ENCODE peak calls at places on chromosomes 4 and X, in eight cellular contexts. One of them, this sample, is unnamed.

GRCh38 chr4:41561241-41561640 is 23.3 kb downstream of the LIMCH1 start:
- DNase-seq in ELR: no peak
- DNase-seq in midbrain: no peak
- DNase-seq in KG1: no peak
- DNase-seq in pons: peak
- DNase-seq in ureter: no peak
- DNase-seq in BE2C: no peak
- DNase-seq in endothelial cell of umbilical vein: no peak
- DNase-seq in this sample: no peak

GRCh38 chrX:64642482-64642881 is 247.2 kb upstream of the MTMR8 start:
- DNase-seq in ELR: no peak
- DNase-seq in midbrain: no peak
- DNase-seq in KG1: no peak
- DNase-seq in pons: no peak
- DNase-seq in ureter: no peak
- DNase-seq in BE2C: no peak
- DNase-seq in endothelial cell of umbilical vein: no peak
- DNase-seq in this sample: no peak

GRCh38 chr4:139528377-139529005 is 27.5 kb downstream of the SETD7 start:
- DNase-seq in ELR: peak
- DNase-seq in midbrain: no peak
- DNase-seq in KG1: no peak
- DNase-seq in pons: no peak
- DNase-seq in ureter: no peak
- DNase-seq in BE2C: no peak
- DNase-seq in endothelial cell of umbilical vein: no peak
- DNase-seq in this sample: peak

GRCh38 chr4:76212301-76212700 is 1.3 kb downstream of the SCARB2 start:
- DNase-seq in ELR: no peak
- DNase-seq in midbrain: peak
- DNase-seq in KG1: no peak
- DNase-seq in pons: no peak
- DNase-seq in ureter: no peak
- DNase-seq in BE2C: no peak
- DNase-seq in endothelial cell of umbilical vein: peak
- DNase-seq in this sample: no peak

GRCh38 chr4:166895771-166896170 is 338.5 kb downstream of the SPOCK3 start:
- DNase-seq in ELR: no peak
- DNase-seq in midbrain: no peak
- DNase-seq in KG1: no peak
- DNase-seq in pons: no peak
- DNase-seq in ureter: no peak
- DNase-seq in BE2C: no peak
- DNase-seq in endothelial cell of umbilical vein: no peak
- DNase-seq in this sample: no peak

GRCh38 chrX:16212436-16212835 is 45.2 kb downstream of the MAGEB17 start:
- DNase-seq in ELR: peak
- DNase-seq in midbrain: no peak
- DNase-seq in KG1: no peak
- DNase-seq in pons: peak
- DNase-seq in ureter: no peak
- DNase-seq in BE2C: no peak
- DNase-seq in endothelial cell of umbilical vein: peak
- DNase-seq in this sample: no peak

GRCh38 chr4:174490356-174490969 is 31.8 kb downstream of the HPGD start:
- DNase-seq in ELR: peak
- DNase-seq in midbrain: no peak
- DNase-seq in KG1: no peak
- DNase-seq in pons: no peak
- DNase-seq in ureter: no peak
- DNase-seq in BE2C: no peak
- DNase-seq in endothelial cell of umbilical vein: peak
- DNase-seq in this sample: peak

GRCh38 chr4:39353478-39354177 is 12.5 kb downstream of the RFC1 start:
- DNase-seq in ELR: peak
- DNase-seq in midbrain: peak
- DNase-seq in KG1: no peak
- DNase-seq in pons: peak
- DNase-seq in ureter: no peak
- DNase-seq in BE2C: no peak
- DNase-seq in endothelial cell of umbilical vein: peak
- DNase-seq in this sample: peak

GRCh38 chr4:118322831-118323502 is 29.8 kb downstream of the PRSS12 start:
- DNase-seq in ELR: no peak
- DNase-seq in midbrain: no peak
- DNase-seq in KG1: no peak
- DNase-seq in pons: no peak
- DNase-seq in ureter: no peak
- DNase-seq in BE2C: no peak
- DNase-seq in endothelial cell of umbilical vein: no peak
- DNase-seq in this sample: no peak

GRCh38 chr4:11805837-11806236 is 377.1 kb upstream of the HS3ST1 start:
- DNase-seq in ELR: no peak
- DNase-seq in midbrain: peak
- DNase-seq in KG1: peak
- DNase-seq in pons: peak
- DNase-seq in ureter: no peak
- DNase-seq in BE2C: no peak
- DNase-seq in endothelial cell of umbilical vein: peak
- DNase-seq in this sample: no peak

GRCh38 chrX:30949554-30949953 is 60.5 kb upstream of the TAB3 start:
- DNase-seq in ELR: no peak
- DNase-seq in midbrain: no peak
- DNase-seq in KG1: no peak
- DNase-seq in pons: no peak
- DNase-seq in ureter: no peak
- DNase-seq in BE2C: no peak
- DNase-seq in endothelial cell of umbilical vein: no peak
- DNase-seq in this sample: no peak

GRCh38 chr4:4541040-4541631 is 712 bp downstream of the STX18 start:
- DNase-seq in ELR: peak
- DNase-seq in midbrain: no peak
- DNase-seq in KG1: no peak
- DNase-seq in pons: peak
- DNase-seq in ureter: no peak
- DNase-seq in BE2C: no peak
- DNase-seq in endothelial cell of umbilical vein: peak
- DNase-seq in this sample: peak

GRCh38 chrX:144586756-144587155 is 660.5 kb upstream of the SPANXN1 start:
- DNase-seq in ELR: peak
- DNase-seq in midbrain: no peak
- DNase-seq in KG1: no peak
- DNase-seq in pons: no peak
- DNase-seq in ureter: no peak
- DNase-seq in BE2C: no peak
- DNase-seq in endothelial cell of umbilical vein: no peak
- DNase-seq in this sample: no peak

GRCh38 chr4:168580228-168580627 is 83.4 kb downstream of the PALLD start:
- DNase-seq in ELR: no peak
- DNase-seq in midbrain: no peak
- DNase-seq in KG1: no peak
- DNase-seq in pons: no peak
- DNase-seq in ureter: no peak
- DNase-seq in BE2C: no peak
- DNase-seq in endothelial cell of umbilical vein: no peak
- DNase-seq in this sample: no peak

This sample was measured in EL.